ENCODE peak calls at places on chromosomes 11 and 22, in nine cellular contexts. P is spleen, W is endothelial cell of umbilical vein, R is HCT116, Y is HL-60, S is stomach, K is breast epithelium, N is GM23338, C is SK-N-MC. B is an unnamed sample.

GRCh38 chr11:30244255-30244654 is 13.4 kb downstream of the FSHB start:
- DNase-seq in P (no peak), W (no peak), R (peak; percentile 29), Y (no peak), S (no peak), K (no peak), N (no peak), C (no peak), B (no peak)

GRCh38 chr11:96267490-96268010 is 75.4 kb downstream of the MAML2 start:
- DNase-seq in P (no peak), W (no peak), R (no peak), Y (no peak), S (no peak), K (no peak), N (no peak), C (no peak), B (no peak)

GRCh38 chr11:85182437-85183109 is 444.6 kb downstream of the DLG2 start:
- DNase-seq in P (no peak), W (no peak), R (peak; percentile 69), Y (peak; percentile 25), S (no peak), K (no peak), N (peak; percentile 87), C (peak; percentile 66), B (no peak)

GRCh38 chr11:86292912-86293606 is 9.0 kb upstream of the HIKESHI start:
- DNase-seq in P (no peak), W (no peak), R (no peak), Y (no peak), S (no peak), K (no peak), N (no peak), C (no peak), B (no peak)

GRCh38 chr11:32353884-32354283 is 81.5 kb downstream of the WT1 start:
- DNase-seq in P (no peak), W (no peak), R (no peak), Y (no peak), S (no peak), K (no peak), N (no peak), C (no peak), B (no peak)

GRCh38 chr11:128535468-128536457 is 51.6 kb downstream of the ETS1 start:
- DNase-seq in P (no peak), W (no peak), R (no peak), Y (no peak), S (no peak), K (no peak), N (no peak), C (no peak), B (no peak)

GRCh38 chr11:62539238-62539925 is 7.2 kb downstream of the AHNAK start:
- DNase-seq in P (no peak), W (peak; percentile 65), R (no peak), Y (no peak), S (peak; percentile 63), K (no peak), N (no peak), C (no peak), B (no peak)

GRCh38 chr22:40396882-40397281 is 26.5 kb downstream of the SGSM3 start:
- DNase-seq in P (no peak), W (peak; percentile 92), R (no peak), Y (no peak), S (peak; percentile 91), K (peak; percentile 76), N (peak; percentile 79), C (peak; percentile 28), B (no peak)

GRCh38 chr11:10329935-10330334 is 25.1 kb downstream of the ADM start:
- DNase-seq in P (no peak), W (peak; percentile 84), R (no peak), Y (no peak), S (no peak), K (no peak), N (no peak), C (no peak), B (no peak)

GRCh38 chr11:10908215-10908990 is 50.5 kb upstream of the ZBED5 start:
- DNase-seq in P (no peak), W (no peak), R (no peak), Y (no peak), S (no peak), K (no peak), N (peak; percentile 74), C (no peak), B (no peak)

GRCh38 chr11:68371176-68372041 is 59.0 kb downstream of the LRP5 start:
- DNase-seq in P (no peak), W (no peak), R (no peak), Y (no peak), S (no peak), K (no peak), N (no peak), C (no peak), B (no peak)
- H3K4me3 ChIP-seq in P (no peak overlapping the region), W (no peak overlapping the region), R (no peak overlapping the region), Y (no peak overlapping the region), S (no peak overlapping the region), K (no peak overlapping the region), N (no peak overlapping the region), C (no peak overlapping the region), B (no peak overlapping the region)

GRCh38 chr11:118922745-118923627 is 2.7 kb downstream of the BCL9L start:
- DNase-seq in P (peak; percentile 72), W (no peak), R (no peak), Y (no peak), S (no peak), K (no peak), N (no peak), C (no peak), B (no peak)

GRCh38 chr11:118921929-118922744 is 3.6 kb downstream of the BCL9L start:
- DNase-seq in P (peak; percentile 83), W (peak; percentile 40), R (no peak), Y (no peak), S (peak; percentile 88), K (peak; percentile 85), N (peak; percentile 88), C (no peak), B (no peak)

GRCh38 chr11:118923721-118924587 is 1.8 kb downstream of the BCL9L start:
- DNase-seq in P (no peak), W (no peak), R (no peak), Y (no peak), S (no peak), K (no peak), N (no peak), C (no peak), B (no peak)

GRCh38 chr11:118918686-118919280 is 6.9 kb downstream of the BCL9L start:
- DNase-seq in P (no peak), W (no peak), R (no peak), Y (no peak), S (no peak), K (no peak), N (no peak), C (no peak), B (no peak)

GRCh38 chr11:118921121-118921928 is 4.4 kb downstream of the BCL9L start:
- DNase-seq in P (peak; percentile 76), W (peak; percentile 49), R (no peak), Y (no peak), S (no peak), K (no peak), N (peak; percentile 78), C (no peak), B (peak; percentile 95)
- TF ChIP-seq POLR2AphosphoS5 in P (no peak), W (no peak), R (no peak), Y (no peak), S (peak; percentile 29), K (peak; percentile 74), N (no peak), C (no peak), B (no peak)

GRCh38 chr11:132205496-132205895 is 835.1 kb downstream of the NTM start:
- DNase-seq in P (no peak), W (no peak), R (no peak), Y (no peak), S (no peak), K (no peak), N (no peak), C (no peak), B (no peak)

GRCh38 chr11:132206993-132207392 is 836.6 kb downstream of the NTM start:
- DNase-seq in P (no peak), W (no peak), R (no peak), Y (no peak), S (no peak), K (no peak), N (no peak), C (no peak), B (no peak)

GRCh38 chr11:132211479-132211878 is 841.1 kb downstream of the NTM start:
- DNase-seq in P (no peak), W (no peak), R (no peak), Y (no peak), S (no peak), K (no peak), N (no peak), C (no peak), B (no peak)
- H3K4me3 ChIP-seq in P (no peak overlapping the region), W (no peak overlapping the region), R (no peak overlapping the region), Y (no peak overlapping the region), S (no peak overlapping the region), K (no peak overlapping the region), N (no peak overlapping the region), C (no peak overlapping the region), B (no peak overlapping the region)

GRCh38 chr22:21939392-21940319 is 13.0 kb downstream of the PPM1F start:
- DNase-seq in P (peak; percentile 85), W (peak; percentile 38), R (no peak), Y (peak; percentile 51), S (no peak), K (no peak), N (no peak), C (no peak), B (no peak)

GRCh38 chr22:21937041-21937820 is 15.4 kb downstream of the PPM1F start:
- DNase-seq in P (peak; percentile 88), W (no peak), R (no peak), Y (peak; percentile 55), S (peak; percentile 62), K (no peak), N (no peak), C (no peak), B (no peak)

GRCh38 chr22:21938906-21939305 is 13.7 kb downstream of the PPM1F start:
- DNase-seq in P (peak; percentile 80), W (no peak), R (no peak), Y (no peak), S (no peak), K (no peak), N (no peak), C (no peak), B (no peak)

GRCh38 chr22:21937821-21938070 is 14.9 kb downstream of the PPM1F start:
- DNase-seq in P (no peak), W (no peak), R (no peak), Y (no peak), S (no peak), K (no peak), N (no peak), C (no peak), B (no peak)

DNA sequence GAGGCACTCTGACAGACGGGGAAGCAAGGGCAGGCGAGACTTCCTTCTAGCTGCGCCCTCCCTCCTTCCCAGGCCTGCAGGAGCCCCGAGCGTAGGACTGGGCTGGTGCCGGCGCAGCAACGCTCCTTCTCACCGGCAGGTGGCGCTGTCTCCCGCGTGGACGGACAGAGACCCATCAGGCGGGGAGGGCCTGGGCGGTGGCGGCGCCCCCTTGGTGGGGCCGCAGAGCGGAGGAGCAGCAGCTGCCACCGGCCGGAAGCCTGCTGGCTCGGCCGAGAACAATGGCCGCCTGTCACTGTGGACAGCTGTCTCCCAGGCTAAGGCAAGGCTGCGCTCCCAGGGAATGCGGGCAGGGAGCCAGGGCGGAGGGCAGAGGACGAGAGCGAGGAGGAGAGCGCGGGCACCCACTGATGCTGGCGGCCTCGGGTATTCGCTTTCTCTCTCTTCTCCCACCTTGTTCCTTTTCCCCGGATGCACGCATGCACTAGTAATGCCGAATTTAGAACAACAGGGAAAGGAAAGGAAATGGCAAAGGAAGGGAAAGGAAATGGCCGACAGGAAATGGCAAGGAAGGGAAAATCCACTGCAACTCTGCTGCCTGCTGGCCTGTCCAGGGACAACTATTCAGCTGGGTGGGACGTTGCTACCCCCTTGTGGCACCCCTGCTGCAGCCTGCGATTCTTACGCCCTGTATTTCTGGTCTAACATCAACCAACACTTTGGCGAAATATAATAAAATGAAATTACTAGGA is 14.4 kb downstream of the PPM1F start:
- DNase-seq in P (peak; percentile 99), W (peak; percentile 95), R (peak; percentile 69), Y (peak; percentile 98), S (peak; percentile 95), K (peak; percentile 93), N (peak; percentile 94), C (no peak), B (no peak)
- TF ChIP-seq POLR2AphosphoS5 in P (peak; percentile 86), W (peak; percentile 76), R (no peak), Y (peak; percentile 53), S (no peak), K (peak; percentile 80), N (peak; percentile 28), C (peak; percentile 40), B (peak; percentile 87)

B was measured in vagina.